ENCODE peak calls at places on chromosomes 6 and 20, in five cellular contexts. L, E, J, B and M are unnamed samples.
A peak's percentile ranks its signal among the peaks of the same experiment; 100 is the strongest.

GRCh38 chr6:127173541-127173940 is 55.1 kb downstream of the RSPO3 start:
- DNase-seq in L (no peak), E (no peak), J (no peak), B (no peak), M (peak; percentile 75)

GRCh38 chr6:56393615-56394612 is 146.5 kb upstream of the COL21A1 start:
- DNase-seq in L (no peak), E (no peak), J (no peak), B (no peak), M (peak; percentile 21)

GRCh38 chr6:45075246-45075645 is 252.9 kb upstream of the RUNX2 start:
- DNase-seq in L (no peak), E (peak; percentile 86), J (no peak), B (no peak), M (peak; percentile 97)

GRCh38 chr6:82573200-82573972 is 209.8 kb downstream of the TPBG start:
- DNase-seq in L (no peak), E (no peak), J (no peak), B (no peak), M (no peak)

GRCh38 chr20:10524643-10525042 is 89.5 kb downstream of the SLX4IP start:
- DNase-seq in L (no peak), E (no peak), J (no peak), B (no peak), M (peak; percentile 44)

GRCh38 chr6:105301756-105302616 is 100.9 kb downstream of the PREP start:
- DNase-seq in L (no peak), E (no peak), J (no peak), B (no peak), M (no peak)

GRCh38 chr20:42361402-42361801 is 743.2 kb upstream of the CHD6 start:
- DNase-seq in L (no peak), E (no peak), J (no peak), B (no peak), M (no peak)

GRCh38 chr20:34262488-34263288 is 21.5 kb downstream of the ASIP start:
- DNase-seq in L (peak; percentile 62), E (no peak), J (peak; percentile 54), B (peak; percentile 48), M (peak; percentile 83)

GRCh38 chr6:126352514-126352913 is 12.6 kb downstream of the CENPW start:
- DNase-seq in L (no peak), E (no peak), J (no peak), B (no peak), M (no peak)

GRCh38 chr6:117920493-117920845 is 13.4 kb downstream of the SLC35F1 start:
- DNase-seq in L (no peak), E (no peak), J (no peak), B (no peak), M (no peak)

GRCh38 chr6:148200302-148200701 is 142.3 kb upstream of the SASH1 start:
- DNase-seq in L (no peak), E (no peak), J (no peak), B (no peak), M (peak; percentile 7)

GRCh38 chr20:49969946-49970345 is 12.8 kb upstream of the SNAI1 start:
- DNase-seq in L (no peak), E (no peak), J (no peak), B (peak; percentile 85), M (no peak)

GRCh38 chr20:4267242-4267641 is 251.9 kb upstream of the RNF24 start:
- DNase-seq in L (no peak), E (no peak), J (no peak), B (no peak), M (no peak)

GRCh38 chr20:56360133-56360898 is 1.5 kb downstream of the FAM210B start:
- DNase-seq in L (no peak), E (no peak), J (no peak), B (no peak), M (no peak)

GRCh38 chr20:38897267-38897666 is 28.9 kb upstream of the FAM83D start:
- DNase-seq in L (no peak), E (no peak), J (no peak), B (no peak), M (no peak)

GRCh38 chr20:3102575-3103368 is 18.2 kb upstream of the AVP start:
- DNase-seq in L (no peak), E (no peak), J (no peak), B (no peak), M (no peak)

GRCh38 chr6:107735906-107736635 is 88.0 kb downstream of the SCML4 start:
- DNase-seq in L (no peak), E (no peak), J (no peak), B (no peak), M (no peak)

GRCh38 chr6:43980004-43980795 is 147.1 kb downstream of the MRPL14 start:
- DNase-seq in L (no peak), E (no peak), J (no peak), B (no peak), M (no peak)

GRCh38 chr6:125099211-125100017 is 54.2 kb upstream of the TPD52L1 start:
- DNase-seq in L (no peak), E (no peak), J (peak; percentile 78), B (peak; percentile 46), M (peak; percentile 54)

GRCh38 chr6:157991067-157991432 is 9.4 kb downstream of the SYNJ2 start:
- DNase-seq in L (no peak), E (no peak), J (no peak), B (no peak), M (no peak)

GRCh38 chr6:157990321-157991066 is 8.8 kb downstream of the SYNJ2 start:
- DNase-seq in L (no peak), E (no peak), J (no peak), B (no peak), M (peak; percentile 48)

GRCh38 chr6:157987788-157988699 is 6.4 kb downstream of the SYNJ2 start:
- DNase-seq in L (no peak), E (no peak), J (no peak), B (no peak), M (no peak)

GRCh38 chr6:157988700-157989063 is 7.0 kb downstream of the SYNJ2 start:
- DNase-seq in L (no peak), E (no peak), J (no peak), B (no peak), M (no peak)

GRCh38 chr6:157989541-157990289 is 8.1 kb downstream of the SYNJ2 start:
- DNase-seq in L (no peak), E (no peak), J (peak; percentile 86), B (no peak), M (peak; percentile 35)
- TF ChIP-seq CTCF in L (no peak), E (peak; percentile 31), J (no peak), B (no peak), M (peak; percentile 17)

DNA sequence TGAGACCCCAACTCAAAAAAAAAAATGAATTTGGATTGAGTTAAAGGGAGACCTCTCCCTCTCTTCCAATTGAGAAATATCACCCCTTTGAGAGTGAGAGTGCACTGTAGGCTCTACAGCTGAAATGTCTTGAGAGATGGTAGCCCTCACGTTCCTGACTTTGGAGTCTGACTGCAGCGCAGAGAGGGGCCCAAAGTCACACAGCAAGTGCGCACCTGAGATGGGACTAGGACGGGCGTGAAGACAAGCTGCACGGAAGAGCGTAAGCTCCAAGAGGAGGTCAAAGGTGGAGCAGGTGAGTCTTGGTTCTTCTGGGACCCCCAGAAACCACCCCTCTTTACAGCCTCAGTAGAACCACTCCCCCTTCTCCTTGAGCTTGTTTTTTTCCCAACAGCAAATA is 643 bp downstream of the SLA2 start:
- DNase-seq in L (no peak), E (no peak), J (no peak), B (no peak), M (no peak)
- H3K4me3 ChIP-seq in L (no peak overlapping the region), E (no peak overlapping the region), J (no peak overlapping the region), B (no peak overlapping the region), M (no peak overlapping the region)

GRCh38 chr6:169225887-169226286 is 27.8 kb downstream of the THBS2 start:
- DNase-seq in L (no peak), E (no peak), J (no peak), B (no peak), M (no peak)
- TF ChIP-seq CTCF in L (no peak), E (peak; percentile 3), J (no peak), B (no peak), M (peak; percentile 9)

GRCh38 chr6:128494440-128494839 is 26.0 kb downstream of the PTPRK start:
- DNase-seq in L (no peak), E (no peak), J (no peak), B (no peak), M (peak; percentile 34)

GRCh38 chr6:128492386-128492785 is 28.0 kb downstream of the PTPRK start:
- DNase-seq in L (no peak), E (no peak), J (no peak), B (no peak), M (peak; percentile 65)

GRCh38 chr6:128491041-128491642 is 29.3 kb downstream of the PTPRK start:
- DNase-seq in L (no peak), E (no peak), J (no peak), B (no peak), M (peak; percentile 49)

GRCh38 chr6:128493877-128494276 is 26.5 kb downstream of the PTPRK start:
- DNase-seq in L (no peak), E (no peak), J (no peak), B (no peak), M (no peak)

DNA sequence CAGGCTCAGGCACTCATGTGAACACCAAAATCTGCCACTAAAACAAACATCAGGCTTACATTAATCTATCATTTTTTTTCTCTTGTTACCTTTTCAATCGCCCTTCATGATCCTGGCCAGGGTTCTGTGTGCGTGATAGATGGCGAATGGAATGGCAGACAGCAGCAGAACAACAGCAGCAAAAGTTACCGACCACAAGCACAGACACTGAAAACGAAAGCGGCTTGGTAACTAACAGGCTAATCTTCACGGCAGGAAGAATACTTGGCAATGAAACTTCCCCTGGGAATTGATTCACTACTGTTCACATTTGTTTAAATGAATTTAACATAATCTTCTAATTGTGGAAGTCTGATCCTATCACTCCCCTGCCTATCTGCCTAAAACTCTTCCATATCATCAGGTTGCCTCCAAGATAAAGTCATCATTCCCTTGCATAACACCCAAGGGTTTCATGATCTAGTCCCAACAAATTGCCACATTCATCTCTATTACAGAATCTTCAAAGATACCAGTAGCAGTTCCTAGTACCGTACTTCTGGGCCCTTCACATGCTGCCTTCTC is 28.7 kb downstream of the PTPRK start:
- DNase-seq in L (no peak), E (no peak), J (no peak), B (no peak), M (peak; percentile 89)
- H3K4me3 ChIP-seq in L (peak overlapping the region; percentile 47), E (no peak overlapping the region), J (peak overlapping the region; percentile 58), B (no peak overlapping the region), M (peak overlapping the region; percentile 53)

GRCh38 chr6:16759646-16760535 is 1.4 kb downstream of the ATXN1 start:
- DNase-seq in L (peak; percentile 93), E (no peak), J (peak; percentile 95), B (peak; percentile 76), M (peak; percentile 94)
- TF ChIP-seq CTCF in L (peak; percentile 39), E (no peak), J (peak; percentile 18), B (no peak), M (peak; percentile 17)